ENCODE peak calls at places on chromosome 1, in nine cellular contexts. K is body of pancreas, Y is uterus, T is breast epithelium, Q is IMR-90, X is HCT116, J is H1, A is transverse colon, F is K562. R is an unnamed sample.

GRCh38 chr1:155706101-155706619 is 17.3 kb downstream of the DAP3 start:
- DNase-seq in K (no peak), Y (no peak), T (no peak), Q (peak), X (peak), J (no peak), A (no peak), F (no peak), R (no peak)

GRCh38 chr1:222618001-222618879 is at the start of gene MIA3:
- DNase-seq in K (peak), Y (peak), T (peak), Q (peak), X (no peak), J (no peak), A (peak), F (peak), R (peak)

GRCh38 chr1:24003331-24003972 is 23.3 kb upstream of the SRSF10 start:
- DNase-seq in K (peak), Y (no peak), T (no peak), Q (peak), X (no peak), J (peak), A (no peak), F (no peak), R (no peak)

GRCh38 chr1:201554167-201554600 is 15.3 kb downstream of the NAV1 start:
- DNase-seq in K (no peak), Y (no peak), T (no peak), Q (no peak), X (no peak), J (no peak), A (no peak), F (no peak), R (peak)

GRCh38 chr1:246609632-246610031 is 43.4 kb downstream of the CNST start:
- DNase-seq in K (no peak), Y (no peak), T (no peak), Q (no peak), X (no peak), J (no peak), A (no peak), F (no peak), R (no peak)

GRCh38 chr1:230069813-230070212 is 2.8 kb downstream of the GALNT2 start:
- DNase-seq in K (peak), Y (no peak), T (no peak), Q (no peak), X (no peak), J (no peak), A (no peak), F (no peak), R (peak)

GRCh38 chr1:206590025-206590834 is 22.0 kb downstream of the EIF2D start:
- DNase-seq in K (no peak), Y (no peak), T (no peak), Q (peak), X (peak), J (no peak), A (no peak), F (peak), R (no peak)

GRCh38 chr1:92749024-92749634 is 35.8 kb downstream of the EVI5 start:
- DNase-seq in K (peak), Y (no peak), T (no peak), Q (peak), X (peak), J (no peak), A (peak), F (peak), R (no peak)

GRCh38 chr1:206956313-206956597 is 10.0 kb upstream of the PIGR start:
- DNase-seq in K (no peak), Y (no peak), T (no peak), Q (no peak), X (no peak), J (no peak), A (no peak), F (no peak), R (no peak)

GRCh38 chr1:30146448-30146847 is 576.9 kb downstream of the MATN1 start:
- DNase-seq in K (no peak), Y (no peak), T (no peak), Q (no peak), X (no peak), J (no peak), A (no peak), F (no peak), R (no peak)

GRCh38 chr1:205748398-205749093 is 1.4 kb downstream of the NUCKS1 start:
- DNase-seq in K (peak), Y (no peak), T (no peak), Q (peak), X (no peak), J (no peak), A (no peak), F (peak), R (no peak)

GRCh38 chr1:42937836-42938595 is 20.7 kb downstream of the SLC2A1 start:
- DNase-seq in K (no peak), Y (no peak), T (no peak), Q (no peak), X (no peak), J (no peak), A (peak), F (no peak), R (peak)

GRCh38 chr1:111202707-111203623 is 2.5 kb upstream of the DENND2D start:
- DNase-seq in K (no peak), Y (no peak), T (no peak), Q (no peak), X (no peak), J (no peak), A (no peak), F (no peak), R (no peak)

GRCh38 chr1:111843177-111843576 is 87.5 kb downstream of the DDX20 start:
- DNase-seq in K (no peak), Y (no peak), T (no peak), Q (no peak), X (no peak), J (no peak), A (no peak), F (no peak), R (no peak)

GRCh38 chr1:209106237-209106741 is 477.2 kb upstream of the CAMK1G start:
- DNase-seq in K (no peak), Y (no peak), T (no peak), Q (peak), X (no peak), J (no peak), A (no peak), F (no peak), R (no peak)

GRCh38 chr1:44685218-44685617 is 10.7 kb downstream of the ARMH1 start:
- DNase-seq in K (no peak), Y (no peak), T (no peak), Q (no peak), X (no peak), J (no peak), A (no peak), F (no peak), R (no peak)
- TF ChIP-seq POLR2A in K (no peak), Y (no peak), T (no peak), Q (no peak), X (no peak), J (no peak), A (no peak), F (no peak), R (no peak)

DNA sequence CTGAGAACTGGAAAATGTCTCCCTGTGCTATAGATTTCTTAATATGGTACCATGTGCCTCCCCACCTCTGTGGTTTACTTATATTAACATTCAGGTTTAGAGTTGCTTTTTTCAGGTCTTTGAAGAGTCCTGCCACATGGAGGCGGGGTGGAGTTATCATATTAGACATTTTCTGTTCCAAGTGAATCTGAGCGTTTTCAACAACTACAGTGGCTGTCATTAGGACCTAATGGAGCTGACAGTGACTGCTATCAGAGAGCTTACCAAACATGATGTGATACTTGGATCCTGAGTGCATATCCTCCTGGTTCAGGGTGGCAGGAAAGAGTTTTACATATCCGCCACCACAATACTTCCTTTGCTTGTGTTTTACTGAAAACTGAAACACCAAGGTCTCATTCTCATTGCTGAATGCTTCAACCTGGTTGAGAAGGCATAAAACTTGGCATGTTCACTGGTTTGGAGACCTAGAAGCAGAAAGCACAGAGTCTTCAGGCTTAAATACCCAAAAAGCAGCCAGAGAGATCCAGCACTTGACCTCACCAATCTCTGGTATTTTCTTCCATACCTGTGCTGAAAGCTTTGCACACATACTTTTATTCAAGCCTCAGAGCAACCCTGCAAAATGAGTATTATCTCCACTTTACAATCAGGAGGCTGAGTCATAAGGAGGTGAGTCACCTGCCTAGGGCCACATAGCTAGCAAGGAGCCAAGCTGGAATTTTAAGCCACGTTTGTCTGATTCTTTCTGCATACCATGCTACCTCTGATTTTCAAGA is 47.4 kb upstream of the OSBPL9 start:
- DNase-seq in K (peak), Y (no peak), T (peak), Q (peak), X (peak), J (peak), A (peak), F (peak), R (no peak)
- TF ChIP-seq CTCF in K (no peak), Y (peak), T (no peak), Q (no peak), X (peak), J (no peak), A (no peak), F (peak), R (no peak)

DNA sequence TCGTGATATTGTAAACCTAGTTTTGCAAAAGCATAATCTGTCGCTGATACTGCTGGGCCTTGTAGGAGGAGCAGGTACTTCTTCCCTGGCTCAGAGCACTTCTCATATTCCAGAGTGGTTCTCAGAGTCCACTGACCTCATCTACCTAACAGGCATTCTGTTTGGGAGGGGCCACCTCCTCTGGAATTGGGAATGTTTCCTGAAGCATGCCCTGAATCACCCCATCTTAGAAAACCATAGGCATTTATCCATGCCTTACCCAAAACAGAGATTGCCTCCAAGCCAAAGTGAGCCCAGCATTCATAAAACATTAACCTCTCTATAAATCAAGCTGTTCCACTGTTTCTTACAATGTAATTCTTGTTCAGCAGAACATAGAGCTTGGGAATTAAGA is 35.1 kb downstream of the SLC44A3 start:
- DNase-seq in K (no peak), Y (no peak), T (no peak), Q (peak), X (no peak), J (no peak), A (no peak), F (no peak), R (no peak)
- H3K27ac ChIP-seq in K (peak), Y (peak), T (peak), Q (no peak), X (no peak), J (no peak), A (peak), F (no peak), R (peak)

GRCh38 chr1:45787905-45788304 is 15.5 kb upstream of the MAST2 start:
- DNase-seq in K (no peak), Y (no peak), T (no peak), Q (no peak), X (no peak), J (no peak), A (no peak), F (no peak), R (no peak)
- TF ChIP-seq POLR2A in K (no peak), Y (no peak), T (no peak), Q (no peak), X (no peak), J (no peak), A (no peak), F (no peak), R (no peak)

DNA sequence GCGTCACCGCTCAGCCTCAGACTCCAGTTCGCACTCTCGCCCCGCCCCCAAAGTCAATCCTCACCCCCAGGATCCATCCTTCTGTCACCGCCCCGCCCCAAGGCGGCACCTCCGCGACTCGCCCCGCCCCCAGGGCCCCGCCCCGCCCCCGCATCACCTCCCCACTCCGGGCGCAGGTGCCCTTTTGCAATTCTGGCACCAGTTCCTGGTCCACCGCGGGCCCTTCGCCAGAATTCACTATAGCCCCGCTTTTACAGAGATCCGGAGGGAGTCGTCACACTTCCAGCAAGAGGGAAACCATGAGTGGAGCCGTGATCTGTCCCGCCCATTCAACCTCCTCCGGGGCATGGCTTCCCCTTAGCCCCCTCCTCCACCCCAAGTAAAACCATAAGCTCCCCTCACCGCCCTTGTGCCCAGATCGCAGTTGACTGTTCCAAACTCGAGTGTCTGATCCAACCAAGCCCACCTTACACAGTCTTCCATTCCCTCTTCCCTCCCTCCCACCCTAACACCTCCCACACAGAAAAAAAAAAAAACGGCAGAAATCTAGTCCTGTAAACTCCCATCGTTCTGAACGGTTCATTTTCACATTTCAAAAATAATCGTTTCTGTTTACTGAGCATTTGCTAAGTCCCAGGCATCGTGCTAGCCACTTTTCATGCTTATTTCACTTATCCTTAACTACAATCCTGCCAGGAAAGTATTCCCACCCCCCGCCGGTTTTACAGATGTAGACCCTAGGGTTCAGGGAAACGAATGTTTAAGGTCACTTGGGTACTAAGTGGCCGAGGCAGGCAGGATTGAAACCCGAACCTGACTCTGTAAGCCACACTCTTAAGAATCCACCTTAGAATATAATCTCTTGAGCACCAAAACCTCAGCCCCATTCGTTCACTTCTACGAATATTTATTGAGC is 1.3 kb upstream of the CASP9 start:
- DNase-seq in K (no peak), Y (peak), T (no peak), Q (no peak), X (peak), J (no peak), A (peak), F (no peak), R (peak)
- TF ChIP-seq CTCF in K (no peak), Y (no peak), T (no peak), Q (no peak), X (no peak), J (no peak), A (no peak), F (no peak), R (no peak)